ENCODE peak calls at places on chromosomes 1 and 21, in ten cellular contexts. N is EL; X is EH; H is GM10248; I is MCF 10A; C is cardiac fibroblast; L is GM06990; M is activated naive CD4-positive, alpha-beta T cell treated with anti-CD3 and anti-CD28 coated beads, Interleukin-2, amount 50 U/mL, for 72 hours; Y is left ventricle myocardium inferior; Z is GM19239. J is an unnamed sample.

GRCh38 chr21:37803076-37803475 is 113.2 kb downstream of the KCNJ6 start:
- DNase-seq in N (no peak), X (no peak), H (no peak), I (no peak), C (no peak), L (no peak), M (no peak), Y (no peak), Z (no peak), J (no peak)

GRCh38 chr1:62038594-62039284 is 155.9 kb upstream of the L1TD1 start:
- DNase-seq in N (no peak), X (no peak), H (no peak), I (no peak), C (no peak), L (no peak), M (no peak), Y (no peak), Z (no peak), J (no peak)

GRCh38 chr1:92306020-92306419 is 7.2 kb downstream of the RPAP2 start:
- DNase-seq in N (no peak), X (no peak), H (no peak), I (no peak), C (no peak), L (no peak), M (no peak), Y (no peak), Z (no peak), J (no peak)

GRCh38 chr1:21337931-21338567 is 47.8 kb upstream of the ECE1 start:
- DNase-seq in N (peak), X (peak), H (no peak), I (peak), C (peak), L (no peak), M (no peak), Y (peak), Z (no peak), J (no peak)

GRCh38 chr1:239922778-239923522 is 168.7 kb upstream of the FMN2 start:
- DNase-seq in N (peak), X (no peak), H (no peak), I (peak), C (no peak), L (no peak), M (no peak), Y (no peak), Z (no peak), J (no peak)

GRCh38 chr1:112011231-112011630 is 21.8 kb upstream of the KCND3 start:
- DNase-seq in N (peak), X (peak), H (no peak), I (peak), C (peak), L (no peak), M (no peak), Y (no peak), Z (no peak), J (no peak)

GRCh38 chr1:53592521-53592982 is 133.4 kb downstream of the DMRTB1 start:
- DNase-seq in N (no peak), X (peak), H (no peak), I (peak), C (peak), L (no peak), M (no peak), Y (no peak), Z (no peak), J (no peak)

GRCh38 chr1:54850737-54851136 is 36.3 kb downstream of the DHCR24 start:
- DNase-seq in N (peak), X (peak), H (no peak), I (peak), C (peak), L (no peak), M (no peak), Y (no peak), Z (no peak), J (no peak)

GRCh38 chr1:9302745-9303524 is 10.2 kb downstream of the SPSB1 start:
- DNase-seq in N (peak), X (peak), H (no peak), I (peak), C (peak), L (no peak), M (no peak), Y (peak), Z (no peak), J (no peak)

GRCh38 chr1:4021153-4021894 is 121.3 kb upstream of the C1orf174 start:
- DNase-seq in N (no peak), X (no peak), H (no peak), I (no peak), C (no peak), L (no peak), M (no peak), Y (no peak), Z (no peak), J (no peak)

GRCh38 chr1:110067957-110068645 is 2.4 kb downstream of the ALX3 start:
- DNase-seq in N (peak), X (peak), H (no peak), I (no peak), C (no peak), L (no peak), M (no peak), Y (no peak), Z (no peak), J (no peak)

GRCh38 chr1:21866629-21867009 is 54.6 kb downstream of the LDLRAD2 start:
- DNase-seq in N (peak), X (peak), H (no peak), I (no peak), C (no peak), L (no peak), M (no peak), Y (no peak), Z (no peak), J (no peak)

GRCh38 chr1:52955129-52955970 is 28.3 kb downstream of the SCP2 start:
- DNase-seq in N (peak), X (peak), H (no peak), I (no peak), C (peak), L (no peak), M (no peak), Y (no peak), Z (no peak), J (no peak)

GRCh38 chr1:40638097-40639036 is 27.1 kb downstream of the RIMS3 start:
- DNase-seq in N (no peak), X (peak), H (no peak), I (no peak), C (no peak), L (no peak), M (no peak), Y (no peak), Z (no peak), J (no peak)

GRCh38 chr21:25936776-25937175 is 202.0 kb downstream of the GABPA start:
- DNase-seq in N (no peak), X (peak), H (no peak), I (no peak), C (no peak), L (no peak), M (no peak), Y (no peak), Z (no peak), J (no peak)

GRCh38 chr1:94362466-94363058 is 55.6 kb upstream of the ABCD3 start:
- DNase-seq in N (peak), X (peak), H (no peak), I (peak), C (peak), L (no peak), M (no peak), Y (no peak), Z (no peak), J (no peak)

GRCh38 chr1:205286335-205286950 is 35.1 kb downstream of the NUAK2 start:
- DNase-seq in N (peak), X (peak), H (peak), I (no peak), C (no peak), L (peak), M (peak), Y (no peak), Z (peak), J (peak)

GRCh38 chr1:6888268-6888667 is 103.0 kb downstream of the CAMTA1 start:
- DNase-seq in N (peak), X (peak), H (no peak), I (no peak), C (peak), L (no peak), M (no peak), Y (no peak), Z (no peak), J (no peak)

J was measured in CD8-positive, alpha-beta memory T cell.